ENCODE peak calls at places on chromosomes 3 and 15, in four cellular contexts. H is CD8-positive, alpha-beta T cell; V is DMS153; B is BJ. T is an unnamed sample.

GRCh38 chr3:129439381-129439816 is 349 bp downstream of the MBD4 start:
- DNase-seq in H (no peak), V (no peak), B (no peak), T (no peak)

GRCh38 chr15:52251144-52251860 is 44.3 kb downstream of the MYO5C start:
- DNase-seq in H (no peak), V (no peak), B (no peak), T (no peak)

GRCh38 chr15:40595219-40595618 is 1.2 kb downstream of the KNL1 start:
- DNase-seq in H (no peak), V (no peak), B (no peak), T (no peak)

GRCh38 chr3:119856695-119857094 is 74.8 kb downstream of the NR1I2 start:
- DNase-seq in H (no peak), V (no peak), B (no peak), T (no peak)

GRCh38 chr3:168801792-168802191 is 706.1 kb upstream of the GOLIM4 start:
- DNase-seq in H (no peak), V (no peak), B (peak), T (no peak)

GRCh38 chr3:123870033-123870432 is 14.1 kb downstream of the MYLK start:
- DNase-seq in H (no peak), V (no peak), B (no peak), T (no peak)

GRCh38 chr3:16279417-16279816 is 14.4 kb downstream of the OXNAD1 start:
- DNase-seq in H (no peak), V (no peak), B (no peak), T (no peak)

GRCh38 chr3:113947372-113948014 is at the start of gene ZDHHC23:
- DNase-seq in H (peak), V (peak), B (no peak), T (no peak)

GRCh38 chr15:56366211-56366610 is 985 bp downstream of the TEX9 start:
- DNase-seq in H (no peak), V (no peak), B (no peak), T (no peak)

GRCh38 chr3:16402451-16402850 is 111.0 kb downstream of the RFTN1 start:
- DNase-seq in H (no peak), V (no peak), B (no peak), T (no peak)

GRCh38 chr3:10074666-10075065 is 33.4 kb downstream of the FANCD2OS start:
- DNase-seq in H (no peak), V (no peak), B (no peak), T (no peak)

GRCh38 chr15:75830910-75831805 is 12.1 kb upstream of the UBE2Q2 start:
- DNase-seq in H (no peak), V (no peak), B (no peak), T (no peak)

GRCh38 chr3:57397175-57398026 is 104.9 kb upstream of the ASB14 start:
- DNase-seq in H (peak), V (peak), B (no peak), T (peak)

GRCh38 chr15:68335251-68335650 is 57.7 kb downstream of the FEM1B start:
- DNase-seq in H (no peak), V (peak), B (no peak), T (no peak)

GRCh38 chr3:108006077-108006675 is 84.7 kb downstream of the CD47 start:
- DNase-seq in H (no peak), V (no peak), B (no peak), T (no peak)

GRCh38 chr15:91942676-91943417 is 89.3 kb downstream of the SLCO3A1 start:
- DNase-seq in H (no peak), V (peak), B (peak), T (peak)

GRCh38 chr3:186742618-186743335 is 25.6 kb downstream of the KNG1 start:
- DNase-seq in H (no peak), V (no peak), B (no peak), T (no peak)

GRCh38 chr15:74339371-74339770 is 28.1 kb downstream of the CYP11A1 start:
- DNase-seq in H (no peak), V (no peak), B (no peak), T (no peak)

GRCh38 chr3:152539191-152539764 is 270.5 kb downstream of the MBNL1 start:
- DNase-seq in H (no peak), V (no peak), B (no peak), T (no peak)

GRCh38 chr3:32395451-32395970 is 3.9 kb downstream of the CMTM7 start:
- DNase-seq in H (no peak), V (no peak), B (no peak), T (no peak)

GRCh38 chr15:43942157-43942556 is 115.4 kb downstream of the WDR76 start:
- DNase-seq in H (no peak), V (no peak), B (no peak), T (no peak)

GRCh38 chr3:17444865-17445264 is 297.6 kb downstream of the TBC1D5 start:
- DNase-seq in H (no peak), V (no peak), B (no peak), T (no peak)

GRCh38 chr3:43638594-43639447 is 17.0 kb upstream of the ANO10 start:
- DNase-seq in H (no peak), V (no peak), B (no peak), T (no peak)

GRCh38 chr3:130480736-130481135 is 36.2 kb upstream of the COL6A6 start:
- DNase-seq in H (no peak), V (no peak), B (no peak), T (peak)

GRCh38 chr3:177599331-177599730 is 402.0 kb upstream of the TBL1XR1 start:
- DNase-seq in H (no peak), V (no peak), B (no peak), T (no peak)

GRCh38 chr3:71310595-71311319 is 272.8 kb downstream of the FOXP1 start:
- DNase-seq in H (no peak), V (no peak), B (no peak), T (peak)

GRCh38 chr3:27556854-27557253 is 72.7 kb upstream of the SLC4A7 start:
- DNase-seq in H (no peak), V (no peak), B (peak), T (no peak)

GRCh38 chr3:181700168-181701087 is 11.3 kb upstream of the SOX2 start:
- DNase-seq in H (no peak), V (peak), B (no peak), T (no peak)

GRCh38 chr3:29410200-29410599 is 129.3 kb downstream of the RBMS3 start:
- DNase-seq in H (no peak), V (no peak), B (no peak), T (no peak)

GRCh38 chr15:71183063-71183462 is 67.8 kb downstream of the THSD4 start:
- DNase-seq in H (no peak), V (no peak), B (no peak), T (no peak)

GRCh38 chr3:149145926-149146325 is 16.5 kb downstream of the HPS3 start:
- DNase-seq in H (no peak), V (no peak), B (no peak), T (no peak)

GRCh38 chr15:27853624-27854455 is 245.3 kb downstream of the OCA2 start:
- DNase-seq in H (no peak), V (no peak), B (no peak), T (no peak)

GRCh38 chr15:63246691-63247464 is 30.5 kb upstream of the APH1B start:
- DNase-seq in H (no peak), V (no peak), B (peak), T (peak)

GRCh38 chr15:63203451-63204090 is 14.2 kb downstream of the RAB8B start:
- DNase-seq in H (peak), V (no peak), B (no peak), T (no peak)

GRCh38 chr15:52093539-52094502 is 18.8 kb downstream of the BCL2L10 start:
- DNase-seq in H (no peak), V (no peak), B (peak), T (no peak)

GRCh38 chr15:28125673-28126651 is 26.8 kb upstream of the OCA2 start:
- DNase-seq in H (no peak), V (no peak), B (no peak), T (peak)

GRCh38 chr15:51318382-51319150 is 19.8 kb downstream of the CYP19A1 start:
- DNase-seq in H (no peak), V (no peak), B (no peak), T (no peak)

GRCh38 chr15:48358229-48358641 is 27.0 kb downstream of the DUT start:
- DNase-seq in H (no peak), V (no peak), B (no peak), T (no peak)

GRCh38 chr3:9349321-9350117 is 13.3 kb upstream of the THUMPD3 start:
- DNase-seq in H (no peak), V (no peak), B (peak), T (peak)